ENCODE peak calls at places on chromosomes 5 and 9, in five cellular contexts. R is natural killer cell, U is astrocyte of the spinal cord, P is cardiac muscle cell, X is A549. I is an unnamed sample.

GRCh38 chr9:114798793-114799427 is 6.9 kb downstream of the TNFSF15 start:
- DNase-seq in R (no peak), U (no peak), X (peak; percentile 11), P (no peak), I (no peak)

GRCh38 chr5:176578391-176578808 is 29.3 kb downstream of the CDHR2 start:
- DNase-seq in U (peak; percentile 26), X (peak; percentile 85), R (no peak), P (peak; percentile 36), I (no peak)

GRCh38 chr5:171365351-171365750 is 22.3 kb upstream of the NPM1 start:
- DNase-seq in U (peak; percentile 18), X (peak; percentile 23), P (peak; percentile 36), R (no peak), I (no peak)

GRCh38 chr9:131603199-131603598 is 57.9 kb downstream of the PRRT1B start:
- DNase-seq in U (no peak), P (no peak), X (no peak), R (no peak), I (peak; percentile 84)

GRCh38 chr9:136572003-136572595 is 26.3 kb upstream of the NOTCH1 start:
- DNase-seq in P (peak; percentile 81), U (peak; percentile 77), X (peak; percentile 76), R (no peak), I (no peak)

GRCh38 chr9:123267481-123268239 is 726 bp downstream of the STRBP start:
- DNase-seq in P (no peak), X (no peak), R (no peak), U (no peak), I (peak; percentile 45)

GRCh38 chr9:84512493-84512892 is 157.0 kb upstream of the NTRK2 start:
- DNase-seq in U (no peak), R (no peak), X (peak; percentile 2), P (no peak), I (no peak)

GRCh38 chr5:132253008-132253441 is 4.5 kb upstream of the PDLIM4 start:
- DNase-seq in R (no peak), X (no peak), P (no peak), U (no peak), I (peak; percentile 27)

GRCh38 chr5:56734066-56734766 is 81.1 kb upstream of the MAP3K1 start:
- DNase-seq in U (no peak), P (no peak), R (no peak), X (no peak), I (no peak)

GRCh38 chr9:130693101-130693425 is 517 bp upstream of the EXOSC2 start:
- DNase-seq in P (no peak), U (no peak), X (no peak), R (no peak), I (no peak)

GRCh38 chr9:110255417-110256141 is 728 bp downstream of the TXN start:
- DNase-seq in P (peak; percentile 49), U (peak; percentile 43), X (peak; percentile 61), R (peak; percentile 19), I (peak; percentile 65)

GRCh38 chr5:138874771-138875628 is at the start of gene LRRTM2:
- DNase-seq in P (peak; percentile 59), U (peak; percentile 92), X (no peak), R (no peak), I (no peak)

GRCh38 chr9:137956688-137957385 is 79.3 kb downstream of the CACNA1B start:
- DNase-seq in R (no peak), P (no peak), X (peak; percentile 22), U (no peak), I (no peak)

GRCh38 chr9:132049323-132049882 is 30.3 kb downstream of the MED27 start:
- DNase-seq in U (no peak), R (no peak), P (no peak), X (no peak), I (no peak)

GRCh38 chr9:96441798-96442445 is 8.0 kb upstream of the HABP4 start:
- DNase-seq in U (no peak), X (peak; percentile 56), R (no peak), P (peak; percentile 51), I (no peak)

GRCh38 chr9:137030528-137030927 is 1.4 kb downstream of the FUT7 start:
- DNase-seq in P (peak; percentile 28), R (peak; percentile 56), X (no peak), U (no peak), I (peak; percentile 72)

GRCh38 chr5:76106149-76106548 is 23.0 kb downstream of the SV2C start:
- DNase-seq in R (no peak), P (no peak), X (no peak), U (no peak), I (no peak)

GRCh38 chr9:27118916-27119315 is 9.9 kb downstream of the TEK start:
- DNase-seq in R (no peak), U (peak; percentile 77), X (peak; percentile 19), P (no peak), I (no peak)

GRCh38 chr9:74379718-74380117 is 117.4 kb upstream of the RORB start:
- DNase-seq in U (peak; percentile 41), R (no peak), P (peak; percentile 0), X (peak; percentile 45), I (no peak)

GRCh38 chr5:19928556-19929421 is 59.2 kb downstream of the CDH18 start:
- DNase-seq in P (peak; percentile 68), X (peak; percentile 28), U (peak; percentile 81), R (no peak), I (no peak)

GRCh38 chr5:114822885-114823284 is 346.8 kb downstream of the TRIM36 start:
- DNase-seq in U (no peak), P (no peak), X (no peak), R (no peak), I (no peak)

GRCh38 chr9:93460689-93461413 is 7.5 kb upstream of the FAM120AOS start:
- DNase-seq in X (no peak), P (no peak), U (no peak), R (no peak), I (no peak)

GRCh38 chr9:115008536-115008935 is 78.1 kb upstream of the TNFSF8 start:
- DNase-seq in R (no peak), X (peak; percentile 51), U (peak; percentile 93), P (peak; percentile 80), I (peak; percentile 87)

GRCh38 chr9:137323531-137324331 is 21.7 kb upstream of the NRARP start:
- DNase-seq in X (no peak), R (no peak), P (no peak), U (no peak), I (no peak)

GRCh38 chr9:116405321-116405720 is 251.7 kb downstream of the PAPPA start:
- DNase-seq in R (no peak), P (no peak), X (no peak), U (no peak), I (no peak)

GRCh38 chr5:78483809-78484521 is 123.5 kb downstream of the SCAMP1 start:
- DNase-seq in U (peak; percentile 45), P (peak; percentile 83), X (peak; percentile 20), R (no peak), I (peak; percentile 71)

GRCh38 chr5:135213034-135213386 is 179.0 kb upstream of the PITX1 start:
- DNase-seq in R (no peak), U (no peak), P (no peak), X (no peak), I (no peak)

GRCh38 chr5:88780731-88781130 is 102.3 kb downstream of the MEF2C start:
- DNase-seq in U (no peak), X (no peak), R (no peak), P (peak; percentile 3), I (no peak)

GRCh38 chr9:78963911-78964310 is 607.9 kb upstream of the TLE4 start:
- DNase-seq in P (no peak), R (no peak), X (no peak), U (no peak), I (no peak)

GRCh38 chr9:78962186-78962585 is 609.6 kb upstream of the TLE4 start:
- DNase-seq in R (no peak), P (no peak), X (no peak), U (no peak), I (no peak)

GRCh38 chr9:78954286-78954685 is 617.5 kb upstream of the TLE4 start:
- DNase-seq in P (peak; percentile 25), X (peak; percentile 19), R (no peak), U (peak; percentile 42), I (no peak)

GRCh38 chr9:78958887-78959286 is 612.9 kb upstream of the TLE4 start:
- DNase-seq in X (peak; percentile 58), U (no peak), P (no peak), R (no peak), I (no peak)
- TF ChIP-seq CTCF in X (no peak), U (peak; percentile 14), P (no peak), R (no peak), I (no peak)

DNA sequence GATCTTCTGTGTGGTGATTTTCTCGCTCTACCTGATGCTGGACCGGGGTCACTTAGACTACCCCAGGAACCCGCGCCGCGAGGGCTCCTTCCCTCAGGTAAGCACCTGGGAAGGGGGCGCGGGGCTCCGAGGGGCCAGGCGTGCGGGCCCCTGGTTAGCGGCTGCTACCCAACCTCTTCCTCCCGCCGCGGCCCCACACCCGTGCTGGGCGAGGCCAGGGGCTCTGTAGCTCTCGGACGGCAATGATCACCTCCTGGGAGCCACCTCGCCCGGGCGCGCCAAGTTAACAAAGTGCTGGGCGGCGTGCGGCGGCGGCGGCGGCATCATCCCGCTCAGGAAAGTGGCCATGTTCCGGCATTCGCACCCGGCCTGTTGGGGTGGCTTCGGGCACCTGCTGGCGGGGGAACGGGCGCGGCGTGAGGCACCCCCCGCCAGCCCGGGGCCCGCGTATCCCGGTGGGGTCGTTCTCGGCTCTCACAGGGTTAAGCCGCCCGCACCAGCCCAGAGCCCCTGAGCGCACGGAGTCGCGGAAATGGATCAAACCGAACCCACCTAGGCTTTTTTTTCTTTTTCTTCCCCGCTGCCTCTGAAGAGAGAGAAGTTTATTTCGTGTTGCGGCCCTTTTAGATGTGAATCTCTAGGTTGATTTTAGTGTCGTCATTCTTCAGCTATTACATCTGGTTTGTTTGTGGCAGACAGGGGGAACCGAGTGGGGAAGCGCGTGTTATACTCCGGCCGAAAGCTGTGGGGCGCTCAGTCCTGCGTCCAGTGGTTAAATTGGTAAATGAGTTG is 925 bp downstream of the MAN2A1 start:
- DNase-seq in X (peak; percentile 74), P (peak; percentile 84), U (peak; percentile 89), R (peak; percentile 54), I (peak; percentile 58)
- TF ChIP-seq CTCF in X (peak; percentile 57), P (peak; percentile 78), U (peak; percentile 76), R (peak; percentile 23), I (peak; percentile 61)

GRCh38 chr5:127184841-127185240 is 105.8 kb upstream of the MEGF10 start:
- DNase-seq in R (no peak), U (no peak), P (peak; percentile 9), X (no peak), I (no peak)

GRCh38 chr5:127186657-127187056 is 103.9 kb upstream of the MEGF10 start:
- DNase-seq in P (no peak), U (peak; percentile 16), X (peak; percentile 12), R (no peak), I (no peak)

GRCh38 chr5:127187711-127188110 is 102.9 kb upstream of the MEGF10 start:
- DNase-seq in R (no peak), P (no peak), U (no peak), X (no peak), I (no peak)

DNA sequence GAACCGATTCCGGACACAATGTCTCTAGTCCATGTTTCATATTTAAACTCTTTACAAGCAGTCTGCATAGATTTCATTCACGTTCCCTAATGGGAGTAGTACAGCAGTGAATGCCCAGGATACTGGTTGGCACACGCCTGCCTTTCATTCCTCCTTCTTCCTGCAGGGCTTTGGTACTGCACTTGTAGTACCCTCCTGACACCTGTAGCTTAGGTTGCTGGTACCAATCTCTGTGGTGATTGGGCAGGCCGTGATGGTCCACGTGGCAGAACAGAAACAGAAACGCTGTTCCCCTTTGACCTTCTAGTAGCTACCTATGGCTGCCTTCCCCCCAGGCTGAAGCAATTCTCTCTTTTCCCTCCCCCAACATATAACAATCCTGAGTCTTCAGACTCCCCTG is 107.3 kb upstream of the MEGF10 start:
- DNase-seq in P (no peak), R (no peak), U (no peak), X (no peak), I (no peak)
- TF ChIP-seq CTCF in P (no peak), R (no peak), U (no peak), X (no peak), I (no peak)

GRCh38 chr5:143402464-143403356 is 776 bp downstream of the NR3C1 start:
- DNase-seq in P (peak; percentile 56), X (peak; percentile 61), U (peak; percentile 68), R (peak; percentile 55), I (peak; percentile 64)
- TF ChIP-seq CTCF in P (no peak), X (no peak), U (peak; percentile 2), R (no peak), I (no peak)